ENCODE peak calls at places on chromosomes 12 and 14, in four cellular contexts. One of them, this sample, is unnamed. For H3K27me3, the result is how much of the 10 kb centered on the place peaks cover.

GRCh38 chr12:21642707-21643389 is 14.8 kb downstream of the LDHB start:
- ATAC-seq in right lobe of liver: no peak
- ATAC-seq in HCT116: no peak
- ATAC-seq in body of pancreas: no peak
- ATAC-seq in this sample: no peak

GRCh38 chr12:97899956-97900355 is 437.4 kb downstream of the RMST start:
- ATAC-seq in right lobe of liver: no peak
- ATAC-seq in HCT116: no peak
- ATAC-seq in body of pancreas: no peak
- ATAC-seq in this sample: no peak

GRCh38 chr14:55221186-55221585 is 29.8 kb upstream of the DLGAP5 start:
- ATAC-seq in right lobe of liver: no peak
- ATAC-seq in HCT116: no peak
- ATAC-seq in body of pancreas: no peak
- ATAC-seq in this sample: no peak

GRCh38 chr14:95526483-95527391 is 8.1 kb upstream of the GLRX5 start:
- ATAC-seq in right lobe of liver: no peak
- ATAC-seq in HCT116: no peak
- ATAC-seq in body of pancreas: no peak
- ATAC-seq in this sample: peak

GRCh38 chr12:12439636-12440035 is 82.8 kb downstream of the BORCS5 start:
- ATAC-seq in right lobe of liver: peak
- ATAC-seq in HCT116: no peak
- ATAC-seq in body of pancreas: peak
- ATAC-seq in this sample: peak

GRCh38 chr12:10293151-10293550 is 14.5 kb upstream of the KLRD1 start:
- ATAC-seq in right lobe of liver: no peak
- ATAC-seq in HCT116: no peak
- ATAC-seq in body of pancreas: no peak
- ATAC-seq in this sample: no peak

GRCh38 chr12:112182499-112182898 is 57.1 kb downstream of the TRAFD1 start:
- ATAC-seq in right lobe of liver: no peak
- ATAC-seq in HCT116: no peak
- ATAC-seq in body of pancreas: no peak
- ATAC-seq in this sample: peak

GRCh38 chr12:30268036-30268435 is 427.6 kb downstream of the IPO8 start:
- ATAC-seq in right lobe of liver: no peak
- ATAC-seq in HCT116: no peak
- ATAC-seq in body of pancreas: no peak
- ATAC-seq in this sample: no peak

GRCh38 chr12:125194999-125195398 is 129.8 kb downstream of the AACS start:
- ATAC-seq in right lobe of liver: no peak
- ATAC-seq in HCT116: no peak
- ATAC-seq in body of pancreas: no peak
- ATAC-seq in this sample: no peak

GRCh38 chr14:68695326-68695768 is 97.5 kb downstream of the ZFP36L1 start:
- ATAC-seq in right lobe of liver: no peak
- ATAC-seq in HCT116: peak
- ATAC-seq in body of pancreas: peak
- ATAC-seq in this sample: peak

GRCh38 chr14:92484132-92484823 is 29.3 kb upstream of the RIN3 start:
- ATAC-seq in right lobe of liver: no peak
- ATAC-seq in HCT116: no peak
- ATAC-seq in body of pancreas: no peak
- ATAC-seq in this sample: no peak

GRCh38 chr12:466039-466438 is 6.3 kb downstream of the B4GALNT3 start:
- ATAC-seq in right lobe of liver: no peak
- ATAC-seq in HCT116: no peak
- ATAC-seq in body of pancreas: no peak
- ATAC-seq in this sample: no peak

GRCh38 chr14:101862711-101863110 is 101.2 kb downstream of the PPP2R5C start:
- ATAC-seq in right lobe of liver: no peak
- ATAC-seq in HCT116: no peak
- ATAC-seq in body of pancreas: no peak
- ATAC-seq in this sample: no peak

GRCh38 chr14:30005114-30005698 is 77.6 kb upstream of the PRKD1 start:
- ATAC-seq in right lobe of liver: peak
- ATAC-seq in HCT116: no peak
- ATAC-seq in body of pancreas: peak
- ATAC-seq in this sample: peak

GRCh38 chr12:21773799-21774198 is 707 bp downstream of the KCNJ8 start:
- ATAC-seq in right lobe of liver: peak
- ATAC-seq in HCT116: no peak
- ATAC-seq in body of pancreas: no peak
- ATAC-seq in this sample: no peak

GRCh38 chr12:81572411-81572810 is 186.7 kb downstream of the PPFIA2 start:
- ATAC-seq in right lobe of liver: peak
- ATAC-seq in HCT116: no peak
- ATAC-seq in body of pancreas: no peak
- ATAC-seq in this sample: no peak

GRCh38 chr12:132813443-132813842 is 15.2 kb downstream of the GOLGA3 start:
- ATAC-seq in right lobe of liver: no peak
- ATAC-seq in HCT116: no peak
- ATAC-seq in body of pancreas: no peak
- ATAC-seq in this sample: no peak

GRCh38 chr14:26128931-26129674 is 468.7 kb downstream of the NOVA1 start:
- ATAC-seq in right lobe of liver: peak
- ATAC-seq in HCT116: no peak
- ATAC-seq in body of pancreas: no peak
- ATAC-seq in this sample: no peak

GRCh38 chr12:122040579-122041386 is 19.1 kb downstream of the BCL7A start:
- ATAC-seq in right lobe of liver: peak
- ATAC-seq in HCT116: no peak
- ATAC-seq in body of pancreas: peak
- ATAC-seq in this sample: no peak

GRCh38 chr12:2110841-2111566 is 58.2 kb downstream of the CACNA1C start:
- ATAC-seq in right lobe of liver: no peak
- ATAC-seq in HCT116: no peak
- ATAC-seq in body of pancreas: no peak
- ATAC-seq in this sample: no peak

GRCh38 chr12:98744692-98745091 is 99.6 kb downstream of the APAF1 start:
- ATAC-seq in right lobe of liver: no peak
- ATAC-seq in HCT116: no peak
- ATAC-seq in body of pancreas: no peak
- ATAC-seq in this sample: no peak

GRCh38 chr14:71327691-71328090 is 420.4 kb downstream of the PCNX1 start:
- ATAC-seq in right lobe of liver: peak
- ATAC-seq in HCT116: no peak
- ATAC-seq in body of pancreas: no peak
- ATAC-seq in this sample: no peak

GRCh38 chr12:92404259-92404894 is 258.7 kb upstream of the BTG1 start:
- ATAC-seq in right lobe of liver: no peak
- ATAC-seq in HCT116: no peak
- ATAC-seq in body of pancreas: no peak
- ATAC-seq in this sample: no peak

GRCh38 chr12:59452746-59453145 is 143.1 kb upstream of the SLC16A7 start:
- ATAC-seq in right lobe of liver: no peak
- ATAC-seq in HCT116: no peak
- ATAC-seq in body of pancreas: no peak
- ATAC-seq in this sample: no peak

GRCh38 chr12:57610553-57611115 is 601 bp upstream of the ARHGEF25 start:
- ATAC-seq in right lobe of liver: peak
- ATAC-seq in HCT116: no peak
- ATAC-seq in body of pancreas: peak
- ATAC-seq in this sample: peak

GRCh38 chr12:47145188-47145587 is 65.4 kb upstream of the AMIGO2 start:
- ATAC-seq in right lobe of liver: no peak
- ATAC-seq in HCT116: no peak
- ATAC-seq in body of pancreas: no peak
- ATAC-seq in this sample: no peak

GRCh38 chr12:27425306-27425705 is 21.2 kb upstream of the SMCO2 start:
- ATAC-seq in right lobe of liver: no peak
- ATAC-seq in HCT116: no peak
- ATAC-seq in body of pancreas: peak
- ATAC-seq in this sample: no peak
- TF ChIP-seq POLR2A in right lobe of liver: no peak
- TF ChIP-seq POLR2A in HCT116: no peak
- TF ChIP-seq POLR2A in body of pancreas: no peak
- TF ChIP-seq POLR2A in this sample: no peak

GRCh38 chr12:123879691-123880090 is 92.9 kb downstream of the CCDC92 start:
- ATAC-seq in right lobe of liver: no peak
- ATAC-seq in HCT116: no peak
- ATAC-seq in body of pancreas: no peak
- ATAC-seq in this sample: no peak

DNA sequence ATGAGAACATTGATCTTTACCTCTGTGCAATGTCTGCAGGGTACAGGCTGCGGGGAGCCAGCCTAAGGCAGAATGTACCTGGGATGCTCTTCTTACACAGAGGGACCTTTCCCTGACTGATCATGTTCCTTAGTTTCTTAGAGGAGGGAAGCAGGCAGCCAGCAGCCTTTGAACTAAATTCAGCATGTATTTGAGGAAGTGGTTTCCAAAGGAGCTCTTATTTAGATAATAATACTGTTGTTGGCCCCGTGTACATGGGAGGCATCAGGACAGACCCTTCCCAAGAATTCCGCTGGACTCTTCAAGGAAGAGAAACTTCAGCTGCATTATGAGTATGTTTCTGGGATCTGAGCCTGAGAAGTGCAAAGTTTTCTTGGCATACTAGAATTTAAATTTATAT is 98.8 kb downstream of the CCDC92 start:
- ATAC-seq in right lobe of liver: no peak
- ATAC-seq in HCT116: no peak
- ATAC-seq in body of pancreas: no peak
- ATAC-seq in this sample: no peak
- H3K27me3 ChIP-seq in right lobe of liver: under half
- H3K27me3 ChIP-seq in HCT116: under half
- H3K27me3 ChIP-seq in body of pancreas: under half
- H3K27me3 ChIP-seq in this sample: half or more

GRCh38 chr14:94113073-94113472 is 2.5 kb downstream of the IFI27 start:
- ATAC-seq in right lobe of liver: no peak
- ATAC-seq in HCT116: no peak
- ATAC-seq in body of pancreas: no peak
- ATAC-seq in this sample: no peak

GRCh38 chr14:94112513-94113060 is 2.1 kb downstream of the IFI27 start:
- ATAC-seq in right lobe of liver: no peak
- ATAC-seq in HCT116: no peak
- ATAC-seq in body of pancreas: no peak
- ATAC-seq in this sample: no peak

GRCh38 chr14:94109915-94110250 is 653 bp upstream of the IFI27 start:
- ATAC-seq in right lobe of liver: no peak
- ATAC-seq in HCT116: no peak
- ATAC-seq in body of pancreas: no peak
- ATAC-seq in this sample: no peak

GRCh38 chr14:94111276-94112095 is 950 bp downstream of the IFI27 start:
- ATAC-seq in right lobe of liver: no peak
- ATAC-seq in HCT116: no peak
- ATAC-seq in body of pancreas: no peak
- ATAC-seq in this sample: no peak

GRCh38 chr14:94110552-94111181 is at the start of gene IFI27:
- ATAC-seq in right lobe of liver: peak
- ATAC-seq in HCT116: peak
- ATAC-seq in body of pancreas: peak
- ATAC-seq in this sample: peak
- TF ChIP-seq POLR2A in right lobe of liver: no peak
- TF ChIP-seq POLR2A in HCT116: no peak
- TF ChIP-seq POLR2A in body of pancreas: no peak
- TF ChIP-seq POLR2A in this sample: peak

DNA sequence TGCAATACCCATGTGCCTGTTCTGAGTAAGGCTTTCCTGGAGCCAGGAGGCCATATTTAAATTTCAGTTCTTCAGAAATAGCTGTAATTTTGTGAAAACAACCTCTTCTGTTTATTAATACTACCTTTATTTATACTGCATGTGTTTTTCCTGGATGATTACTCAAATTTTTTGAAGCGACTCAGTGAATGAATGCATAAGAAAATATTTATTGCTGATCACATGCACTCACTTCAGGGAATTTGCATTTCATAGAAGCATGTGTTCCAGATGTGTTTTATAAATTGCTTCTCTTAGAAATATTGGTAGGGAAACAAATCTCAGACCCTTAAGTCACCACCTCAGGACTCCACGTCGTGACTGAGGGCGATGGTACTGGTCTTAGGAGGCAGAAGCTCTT is 21.8 kb upstream of the DCN start:
- ATAC-seq in right lobe of liver: no peak
- ATAC-seq in HCT116: no peak
- ATAC-seq in body of pancreas: no peak
- ATAC-seq in this sample: no peak
- H3K27me3 ChIP-seq in right lobe of liver: under half
- H3K27me3 ChIP-seq in HCT116: under half
- H3K27me3 ChIP-seq in body of pancreas: under half
- H3K27me3 ChIP-seq in this sample: under half

GRCh38 chr14:90942511-90942910 is 117.9 kb downstream of the RPS6KA5 start:
- ATAC-seq in right lobe of liver: no peak
- ATAC-seq in HCT116: no peak
- ATAC-seq in body of pancreas: no peak
- ATAC-seq in this sample: no peak
- TF ChIP-seq POLR2A in right lobe of liver: no peak
- TF ChIP-seq POLR2A in HCT116: no peak
- TF ChIP-seq POLR2A in body of pancreas: no peak
- TF ChIP-seq POLR2A in this sample: no peak

GRCh38 chr12:48988030-48988649 is 10.0 kb downstream of the WNT1 start:
- ATAC-seq in right lobe of liver: peak
- ATAC-seq in HCT116: peak
- ATAC-seq in body of pancreas: peak
- ATAC-seq in this sample: peak
- H3K27me3 ChIP-seq in right lobe of liver: under half
- H3K27me3 ChIP-seq in HCT116: under half
- H3K27me3 ChIP-seq in body of pancreas: under half
- H3K27me3 ChIP-seq in this sample: half or more

DNA sequence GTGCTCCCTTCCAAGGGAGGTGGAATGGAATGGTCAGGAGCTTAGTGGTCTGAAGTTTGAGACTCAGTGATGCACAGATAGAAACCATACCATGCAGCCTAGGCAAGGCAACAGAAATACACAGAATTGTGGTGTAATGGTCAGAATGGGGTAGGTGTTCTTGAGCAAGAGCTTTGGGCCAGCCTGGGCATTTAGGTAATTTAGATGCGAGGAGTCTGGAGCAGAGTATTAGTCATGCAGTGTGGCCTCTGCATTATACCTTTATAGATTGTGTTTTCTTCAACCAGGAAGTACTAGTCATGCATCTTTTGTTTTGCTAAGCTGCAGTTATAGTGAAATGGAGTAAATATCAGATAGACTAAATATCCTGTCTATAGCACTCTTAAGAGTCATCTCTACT is 118.3 kb downstream of the DAAM1 start:
- ATAC-seq in right lobe of liver: no peak
- ATAC-seq in HCT116: peak
- ATAC-seq in body of pancreas: no peak
- ATAC-seq in this sample: no peak
- TF ChIP-seq POLR2A in right lobe of liver: no peak
- TF ChIP-seq POLR2A in HCT116: no peak
- TF ChIP-seq POLR2A in body of pancreas: no peak
- TF ChIP-seq POLR2A in this sample: no peak

DNA sequence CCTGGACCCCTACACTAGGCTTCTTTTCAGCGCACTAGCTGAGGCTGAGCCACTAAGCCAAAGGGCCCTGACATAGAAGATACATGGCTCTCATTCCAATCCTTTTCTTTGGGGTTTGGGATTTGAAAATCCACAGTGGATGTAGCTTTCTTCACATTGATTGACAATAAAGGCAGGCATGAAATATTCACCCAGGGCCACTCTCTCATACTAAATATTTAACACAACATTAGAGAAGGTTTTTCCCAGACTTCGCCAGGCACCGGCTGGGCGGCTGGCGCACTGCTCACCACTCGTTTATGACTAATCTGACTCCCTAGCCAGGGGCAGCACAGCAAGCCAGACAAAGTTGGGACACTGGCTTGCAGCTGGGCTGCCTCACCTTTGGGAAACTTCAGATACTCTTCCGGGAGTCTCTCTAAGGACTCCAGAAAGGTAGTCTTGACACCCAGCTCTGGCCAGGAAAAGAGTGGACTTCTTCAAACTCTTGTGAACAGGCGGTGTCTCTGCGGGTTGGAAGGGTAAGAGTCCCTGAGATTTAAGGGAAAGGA is 699 bp upstream of the HOXC11 start:
- ATAC-seq in right lobe of liver: no peak
- ATAC-seq in HCT116: no peak
- ATAC-seq in body of pancreas: no peak
- ATAC-seq in this sample: no peak
- H3K27me3 ChIP-seq in right lobe of liver: under half
- H3K27me3 ChIP-seq in HCT116: under half
- H3K27me3 ChIP-seq in body of pancreas: half or more
- H3K27me3 ChIP-seq in this sample: half or more

This sample was measured in gastroesophageal sphincter.